ENCODE peak calls at places on chromosomes 3 and 15, in eight cellular contexts. F is testis, Z is upper lobe of left lung, W is GM12878, T is GM12891, K is A549, G is H54, E is heart left ventricle. R is an unnamed sample.

GRCh38 chr3:114827495-114827894 is 319.6 kb downstream of the ZBTB20 start:
- DNase-seq in F (no peak), Z (no peak), W (peak; percentile 16), T (no peak), K (peak; percentile 4), G (no peak), E (no peak), R (no peak)

GRCh38 chr3:55538158-55538557 is 51.1 kb upstream of the WNT5A start:
- DNase-seq in F (no peak), Z (no peak), W (no peak), T (no peak), K (no peak), G (no peak), E (no peak), R (no peak)

GRCh38 chr15:73983773-73984172 is 8.3 kb downstream of the STOML1 start:
- DNase-seq in F (no peak), Z (peak; percentile 44), W (no peak), T (no peak), K (no peak), G (no peak), E (no peak), R (no peak)

GRCh38 chr3:77321646-77322045 is 281.7 kb downstream of the ROBO2 start:
- DNase-seq in F (no peak), Z (no peak), W (no peak), T (no peak), K (no peak), G (no peak), E (no peak), R (no peak)

GRCh38 chr3:197709135-197709534 is 27.6 kb downstream of the RUBCN start:
- DNase-seq in F (no peak), Z (no peak), W (peak; percentile 43), T (no peak), K (no peak), G (no peak), E (no peak), R (no peak)

GRCh38 chr3:36192901-36193300 is 187.4 kb upstream of the STAC start:
- DNase-seq in F (no peak), Z (no peak), W (no peak), T (no peak), K (no peak), G (no peak), E (no peak), R (no peak)

GRCh38 chr15:39455502-39455991 is 125.3 kb upstream of the THBS1 start:
- DNase-seq in F (no peak), Z (no peak), W (no peak), T (no peak), K (no peak), G (no peak), E (no peak), R (no peak)

GRCh38 chr15:47673343-47673761 is 44.0 kb upstream of the SEMA6D start:
- DNase-seq in F (peak; percentile 15), Z (no peak), W (no peak), T (no peak), K (no peak), G (no peak), E (no peak), R (no peak)

GRCh38 chr3:159178209-159178897 is 376.5 kb downstream of the MFSD1 start:
- DNase-seq in F (no peak), Z (no peak), W (no peak), T (no peak), K (no peak), G (no peak), E (no peak), R (no peak)

DNA sequence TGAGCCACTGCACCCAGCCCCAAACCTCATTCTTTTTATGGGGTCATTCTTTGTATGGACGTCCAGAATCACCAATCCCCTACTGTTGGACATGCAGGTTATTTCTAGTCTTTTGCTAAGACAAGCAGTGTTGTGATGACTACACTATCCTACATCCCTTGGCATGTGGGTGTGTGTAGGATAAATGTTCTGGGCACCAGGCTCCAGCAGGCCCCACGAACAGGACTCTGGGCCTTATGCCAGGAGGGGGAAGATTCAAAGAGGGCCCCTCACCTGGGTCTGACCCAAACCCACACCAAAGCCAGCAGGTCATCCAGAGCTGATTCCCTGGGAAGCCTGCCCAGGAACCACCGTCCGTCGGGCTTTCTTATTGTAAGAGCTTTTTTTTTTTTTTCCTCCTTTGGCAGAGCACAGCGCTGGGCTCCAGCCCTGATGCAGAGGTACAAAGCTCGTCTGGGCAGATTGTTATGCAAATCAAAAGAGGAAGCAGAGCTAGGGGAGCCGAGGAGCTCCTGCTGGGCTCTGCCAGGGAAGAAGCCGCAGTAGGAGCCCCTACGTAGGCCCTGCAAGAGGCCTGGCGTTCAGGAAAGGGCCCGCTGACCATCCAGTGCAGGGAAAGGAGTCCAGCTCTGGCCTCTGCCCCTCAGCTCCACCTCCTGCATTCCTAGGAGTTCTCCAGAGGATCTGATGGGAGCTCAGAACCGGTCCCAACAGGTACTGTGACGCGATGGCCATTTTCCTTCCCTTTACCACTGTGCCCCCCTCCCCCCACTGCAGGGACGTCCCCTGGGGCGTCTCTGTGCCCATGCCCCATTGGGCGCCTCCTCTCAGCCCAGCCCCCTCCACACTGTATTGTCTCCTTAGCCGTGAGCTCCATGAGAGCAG is 29.0 kb upstream of the FURIN start:
- DNase-seq in F (no peak), Z (no peak), W (no peak), T (peak; percentile 62), K (no peak), G (no peak), E (no peak), R (no peak)
- TF ChIP-seq POLR2A in F (no peak), Z (no peak), W (peak; percentile 51), T (no peak), K (no peak), G (no peak), E (no peak), R (no peak)

DNA sequence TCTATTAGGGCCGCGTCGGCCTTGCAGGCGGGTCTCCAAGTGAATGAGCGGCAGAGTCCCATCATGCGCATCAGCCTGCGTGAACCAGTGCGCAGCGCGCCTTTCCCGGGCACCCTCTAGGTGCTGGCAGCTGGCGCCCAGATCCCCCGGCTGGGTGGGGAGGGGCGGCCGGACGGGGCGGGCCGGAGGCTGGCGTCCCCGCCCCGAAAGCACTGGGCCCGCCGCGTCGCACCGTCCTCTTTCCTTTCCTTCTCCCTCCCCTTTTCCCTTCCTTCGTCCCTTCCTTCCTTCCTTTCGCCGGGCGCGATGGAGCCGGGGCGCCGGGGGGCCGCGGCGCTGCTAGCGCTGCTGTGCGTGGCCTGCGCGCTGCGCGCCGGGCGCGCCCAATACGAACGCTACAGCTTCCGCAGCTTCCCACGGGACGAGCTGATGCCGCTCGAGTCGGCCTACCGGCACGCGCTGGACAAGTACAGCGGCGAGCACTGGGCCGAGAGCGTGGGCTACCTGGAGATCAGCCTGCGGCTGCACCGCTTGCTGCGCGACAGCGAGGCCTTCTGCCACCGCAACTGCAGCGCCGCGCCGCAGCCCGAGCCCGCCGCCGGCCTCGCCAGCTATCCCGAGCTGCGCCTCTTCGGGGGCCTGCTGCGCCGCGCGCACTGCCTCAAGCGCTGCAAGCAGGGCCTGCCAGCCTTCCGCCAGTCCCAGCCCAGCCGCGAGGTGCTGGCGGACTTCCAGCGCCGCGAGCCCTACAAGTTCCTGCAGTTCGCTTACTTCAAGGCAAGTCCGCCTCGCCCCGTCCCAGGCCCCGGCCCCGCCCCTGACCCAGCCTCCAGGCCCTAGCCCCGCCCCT is at the start of gene CRTAP:
- DNase-seq in F (peak; percentile 96), Z (peak; percentile 100), W (peak; percentile 45), T (peak; percentile 68), K (peak; percentile 70), G (peak; percentile 78), E (peak; percentile 99), R (peak; percentile 99)
- TF ChIP-seq POLR2A in F (no peak), Z (no peak), W (peak; percentile 87), T (peak; percentile 36), K (peak; percentile 71), G (peak; percentile 58), E (no peak), R (no peak)

GRCh38 chr3:72844436-72844999 is 3.7 kb downstream of the SHQ1 start:
- DNase-seq in F (no peak), Z (no peak), W (no peak), T (no peak), K (no peak), G (no peak), E (no peak), R (no peak)

GRCh38 chr3:72848703-72849081 is 447 bp upstream of the SHQ1 start:
- DNase-seq in F (no peak), Z (no peak), W (peak; percentile 71), T (peak; percentile 14), K (no peak), G (no peak), E (no peak), R (no peak)

GRCh38 chr3:72847282-72847681 is 963 bp downstream of the SHQ1 start:
- DNase-seq in F (no peak), Z (no peak), W (no peak), T (no peak), K (no peak), G (no peak), E (no peak), R (no peak)

DNA sequence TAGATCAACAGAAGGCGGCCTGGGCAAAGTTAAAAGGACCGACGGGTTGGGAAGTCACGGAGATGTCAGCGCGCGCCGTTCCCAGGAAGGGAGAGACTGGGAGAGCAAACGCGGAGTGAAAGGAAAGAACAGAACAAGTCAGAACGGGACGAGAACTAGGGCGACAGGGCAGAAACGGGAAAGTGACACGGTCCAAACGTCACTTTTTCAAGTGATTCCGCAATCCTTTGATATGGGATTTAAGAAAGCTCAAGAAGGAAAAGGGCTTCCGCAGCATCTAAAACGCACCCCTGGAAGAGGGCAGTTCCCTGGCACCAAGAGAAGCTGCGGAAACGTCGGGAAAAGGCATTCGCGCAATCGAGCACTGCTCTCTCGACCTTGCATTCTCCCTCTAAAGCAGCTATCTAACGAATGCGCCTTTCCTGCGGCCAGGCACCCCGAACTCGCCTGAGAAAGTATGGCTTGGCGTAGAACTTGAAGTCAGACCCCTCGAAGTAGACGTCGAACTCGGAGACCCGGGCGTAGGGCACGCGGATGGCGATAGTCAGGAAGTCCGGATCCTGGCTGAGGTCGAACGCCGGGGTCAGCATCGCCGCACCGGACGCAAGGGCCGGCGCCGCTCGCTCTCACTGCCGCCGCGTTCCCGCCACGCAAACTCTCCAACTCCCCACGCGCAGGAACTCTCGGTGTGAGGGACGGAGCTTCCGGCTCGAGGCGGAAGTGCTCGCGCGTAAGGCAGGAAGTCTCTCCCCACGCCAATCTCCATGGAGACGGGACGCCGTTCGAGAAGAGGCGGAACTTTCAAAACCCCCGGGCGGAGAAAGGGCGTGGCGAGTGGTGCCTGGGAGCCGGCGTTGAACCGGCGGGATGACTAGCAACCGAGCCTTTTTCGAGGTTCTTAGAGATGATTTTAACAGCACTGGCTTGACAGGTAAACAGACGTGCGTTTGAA is at the start of gene SHQ1:
- DNase-seq in F (peak; percentile 98), Z (peak; percentile 94), W (peak; percentile 81), T (peak; percentile 63), K (peak; percentile 84), G (peak; percentile 85), E (peak; percentile 98), R (peak; percentile 99)
- TF ChIP-seq POLR2A in F (no peak), Z (no peak), W (peak; percentile 88), T (peak; percentile 66), K (peak; percentile 88), G (peak; percentile 90), E (no peak), R (no peak)

DNA sequence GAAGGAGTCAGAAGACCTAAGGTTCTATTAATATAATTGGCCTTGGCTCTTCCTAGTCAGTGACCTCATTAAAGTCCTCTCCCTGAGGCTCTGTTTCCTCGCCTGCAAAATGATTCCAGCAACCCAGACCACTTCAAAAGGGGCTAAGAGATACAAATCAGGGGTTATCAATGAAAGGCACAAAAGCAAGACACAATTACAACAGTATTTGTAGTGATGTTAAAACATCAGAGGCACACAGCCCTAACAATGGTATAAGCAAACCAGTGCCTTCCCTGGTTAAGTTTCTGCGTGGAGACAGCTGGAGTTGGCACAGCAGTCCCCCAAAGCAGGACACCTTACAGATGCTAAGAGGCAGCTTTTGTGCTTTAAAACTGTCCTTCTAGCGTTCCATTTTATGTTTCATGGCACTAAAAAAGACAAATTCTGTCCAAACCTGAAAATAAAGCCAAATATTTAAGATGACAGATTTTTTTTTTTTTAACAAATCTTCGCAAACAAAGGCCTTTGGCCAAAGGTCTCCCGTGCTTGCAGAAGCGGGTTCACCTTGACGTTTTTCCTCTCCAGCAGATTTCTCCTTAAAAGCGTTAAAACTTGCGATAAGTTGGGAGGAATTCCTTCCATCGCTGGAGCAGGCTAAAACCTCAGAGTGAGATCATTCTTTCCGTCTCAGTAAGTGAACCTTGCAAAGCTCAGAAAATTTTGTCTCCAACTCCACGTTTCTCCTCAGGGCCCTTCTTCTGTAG is 1.0 kb downstream of the ZNF280D start:
- DNase-seq in F (peak; percentile 32), Z (no peak), W (no peak), T (no peak), K (peak; percentile 46), G (no peak), E (no peak), R (no peak)
- TF ChIP-seq POLR2A in F (no peak), Z (no peak), W (no peak), T (peak; percentile 34), K (no peak), G (no peak), E (no peak), R (no peak)